ENCODE peak calls at places on chromosomes 5 and 9, in eight cellular contexts. O is neural progenitor cell, I is adrenal gland, Y is IMR-90, K is heart right ventricle, Z is brain microvascular endothelial cell, T is RWPE2, W is heart left ventricle. H is an unnamed sample.

GRCh38 chr5:87120518-87121314 is 147.0 kb upstream of the RASA1 start:
- DNase-seq in Y (peak; percentile 93), T (peak; percentile 68), O (no peak), W (no peak), K (no peak), Z (peak; percentile 93), I (no peak), H (no peak)

GRCh38 chr9:123360161-123361085 is 4.4 kb downstream of the CRB2 start:
- DNase-seq in Z (no peak), T (no peak), I (peak; percentile 67), K (no peak), W (no peak), Y (no peak), O (peak; percentile 98), H (peak; percentile 69)

GRCh38 chr5:28408186-28408585 is 1369.8 kb upstream of the CDH9 start:
- DNase-seq in O (no peak), T (no peak), Z (peak; percentile 91), I (peak; percentile 4), K (no peak), W (no peak), Y (no peak), H (no peak)

GRCh38 chr5:1893754-1894153 is 11.0 kb upstream of the IRX4 start:
- DNase-seq in O (no peak), Z (no peak), I (no peak), K (no peak), T (peak; percentile 38), W (no peak), Y (no peak), H (no peak)

GRCh38 chr9:969310-969692 is 7.2 kb upstream of the DMRT3 start:
- DNase-seq in W (no peak), Y (no peak), T (no peak), I (no peak), K (no peak), O (peak; percentile 56), Z (no peak), H (no peak)

GRCh38 chr9:128055222-128056040 is 11.7 kb downstream of the NAIF1 start:
- DNase-seq in T (no peak), Y (no peak), K (no peak), I (peak; percentile 72), Z (no peak), W (no peak), O (peak; percentile 28), H (peak; percentile 78)

GRCh38 chr9:118305371-118305770 is 601.2 kb downstream of the TLR4 start:
- DNase-seq in K (no peak), Y (no peak), W (no peak), Z (no peak), O (no peak), T (no peak), I (peak; percentile 38), H (no peak)

GRCh38 chr5:179608131-179608581 is 15.3 kb downstream of the HNRNPH1 start:
- DNase-seq in K (no peak), T (no peak), Z (no peak), O (no peak), Y (no peak), I (no peak), W (no peak), H (no peak)

GRCh38 chr5:172878585-172879433 is 44.8 kb downstream of the ERGIC1 start:
- DNase-seq in W (no peak), Y (peak; percentile 74), I (peak; percentile 83), T (no peak), O (no peak), K (no peak), Z (peak; percentile 83), H (no peak)

GRCh38 chr5:132497488-132497997 is 7.0 kb upstream of the IRF1 start:
- DNase-seq in O (no peak), K (peak; percentile 81), Y (peak; percentile 95), T (peak; percentile 95), Z (peak; percentile 89), W (peak; percentile 87), I (peak; percentile 61), H (peak; percentile 70)

GRCh38 chr9:2411459-2412215 is 209.9 kb upstream of the VLDLR start:
- DNase-seq in K (no peak), Z (peak; percentile 83), T (no peak), O (peak; percentile 48), I (no peak), Y (no peak), W (no peak), H (no peak)

DNA sequence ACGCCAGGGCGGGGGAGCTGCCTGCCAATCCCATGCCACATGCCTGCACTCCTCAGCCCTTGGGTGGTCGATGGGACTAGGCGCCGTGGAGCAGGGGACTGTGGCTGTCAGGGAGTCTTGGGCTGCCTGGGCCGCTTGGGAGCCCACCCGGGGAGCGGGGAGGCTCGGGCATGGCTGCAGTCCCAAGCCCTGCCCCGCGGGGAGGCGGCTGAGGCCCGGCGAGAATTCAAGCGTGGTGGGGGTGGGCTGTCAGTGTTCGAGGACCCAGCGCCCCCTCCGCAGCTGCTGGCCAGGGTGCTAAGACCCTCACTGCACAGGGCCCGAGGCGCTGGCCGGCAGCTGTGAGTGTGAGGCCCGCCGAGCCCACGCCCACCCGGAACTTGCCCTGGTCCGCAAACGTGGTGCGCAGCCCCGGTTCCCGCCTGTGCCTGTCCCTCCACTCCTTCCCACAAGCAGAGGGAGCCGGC is 83.2 kb upstream of the DMRTA1 start:
- DNase-seq in Z (no peak), K (no peak), T (peak; percentile 45), Y (no peak), I (no peak), O (no peak), W (peak; percentile 46), H (no peak)
- H3K4me3 ChIP-seq in Z (no peak overlapping the region), K (no peak overlapping the region), T (no peak overlapping the region), Y (no peak overlapping the region), I (no peak overlapping the region), O (no peak overlapping the region), W (no peak overlapping the region), H (no peak overlapping the region)

DNA sequence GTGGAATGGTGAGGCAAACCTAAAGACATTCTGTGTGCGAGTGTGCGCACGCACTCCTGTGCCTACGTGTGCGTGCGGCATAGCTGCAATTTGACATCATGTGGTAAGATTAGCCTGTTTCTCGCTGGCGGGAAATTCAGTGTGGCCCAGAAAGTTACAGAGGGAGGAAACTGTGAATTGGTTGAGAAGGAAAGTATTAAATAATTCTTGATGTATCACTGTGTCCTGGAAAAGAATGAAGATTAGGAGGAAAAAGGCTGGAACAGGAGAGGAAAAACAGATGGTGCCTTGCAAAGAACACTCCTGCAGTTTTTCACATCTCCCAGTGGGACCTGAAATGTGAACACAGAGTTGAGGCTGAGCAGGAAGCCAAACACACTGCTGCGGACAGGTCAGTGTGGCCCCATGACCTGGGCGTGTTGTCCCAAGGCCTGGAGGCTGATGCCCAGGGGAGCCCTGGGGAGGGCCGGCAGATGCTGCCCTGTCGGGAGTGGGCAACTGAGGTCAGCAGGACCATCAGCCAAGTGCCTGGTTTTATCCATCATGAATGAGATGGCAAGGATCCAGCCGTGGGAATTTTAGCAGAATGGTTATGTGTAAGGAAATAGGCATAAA is 108.3 kb downstream of the GAS1 start:
- DNase-seq in Z (no peak), I (no peak), Y (no peak), O (no peak), K (peak; percentile 32), T (no peak), W (no peak), H (no peak)
- H3K27ac ChIP-seq in Z (no peak overlapping the region), I (no peak overlapping the region), Y (peak overlapping the region; percentile 55), O (no peak overlapping the region), K (peak overlapping the region; percentile 52), T (no peak overlapping the region), W (peak overlapping the region; percentile 57), H (no peak overlapping the region)

GRCh38 chr5:101783241-101784095 is 512.6 kb downstream of the SLCO4C1 start:
- DNase-seq in I (no peak), Y (no peak), T (no peak), K (no peak), Z (no peak), W (no peak), O (peak; percentile 41), H (no peak)
- H3K4me3 ChIP-seq in I (no peak overlapping the region), Y (no peak overlapping the region), T (peak overlapping the region; percentile 14), K (no peak overlapping the region), Z (peak overlapping the region; percentile 26), W (peak overlapping the region; percentile 22), O (peak overlapping the region; percentile 14), H (peak overlapping the region; percentile 40)

DNA sequence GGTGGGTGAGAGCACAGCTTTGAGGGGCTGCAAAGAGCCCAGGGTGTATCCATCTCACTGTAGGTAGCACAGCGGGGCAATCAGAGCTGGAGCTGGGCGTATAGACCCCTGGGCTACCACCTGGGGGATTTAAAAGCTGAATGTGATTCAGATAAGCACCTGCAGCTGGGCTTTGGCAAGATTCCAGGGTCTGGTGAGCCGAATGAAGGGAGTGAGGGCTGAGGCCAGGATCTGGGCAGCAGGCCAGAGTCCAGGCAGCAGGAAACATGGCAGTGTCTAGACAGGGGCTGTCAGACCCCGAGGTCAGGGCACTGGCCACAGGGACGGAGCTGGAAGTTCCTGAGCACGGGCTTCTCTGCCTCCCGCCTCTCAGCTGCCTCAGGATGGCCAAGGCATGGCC is 8.7 kb downstream of the ASS1 start:
- DNase-seq in Z (peak; percentile 18), O (no peak), Y (peak; percentile 34), W (no peak), I (peak; percentile 92), K (peak; percentile 53), T (no peak), H (no peak)
- H3K27ac ChIP-seq in Z (no peak overlapping the region), O (no peak overlapping the region), Y (no peak overlapping the region), W (no peak overlapping the region), I (peak overlapping the region; percentile 88), K (no peak overlapping the region), T (no peak overlapping the region), H (no peak overlapping the region)

DNA sequence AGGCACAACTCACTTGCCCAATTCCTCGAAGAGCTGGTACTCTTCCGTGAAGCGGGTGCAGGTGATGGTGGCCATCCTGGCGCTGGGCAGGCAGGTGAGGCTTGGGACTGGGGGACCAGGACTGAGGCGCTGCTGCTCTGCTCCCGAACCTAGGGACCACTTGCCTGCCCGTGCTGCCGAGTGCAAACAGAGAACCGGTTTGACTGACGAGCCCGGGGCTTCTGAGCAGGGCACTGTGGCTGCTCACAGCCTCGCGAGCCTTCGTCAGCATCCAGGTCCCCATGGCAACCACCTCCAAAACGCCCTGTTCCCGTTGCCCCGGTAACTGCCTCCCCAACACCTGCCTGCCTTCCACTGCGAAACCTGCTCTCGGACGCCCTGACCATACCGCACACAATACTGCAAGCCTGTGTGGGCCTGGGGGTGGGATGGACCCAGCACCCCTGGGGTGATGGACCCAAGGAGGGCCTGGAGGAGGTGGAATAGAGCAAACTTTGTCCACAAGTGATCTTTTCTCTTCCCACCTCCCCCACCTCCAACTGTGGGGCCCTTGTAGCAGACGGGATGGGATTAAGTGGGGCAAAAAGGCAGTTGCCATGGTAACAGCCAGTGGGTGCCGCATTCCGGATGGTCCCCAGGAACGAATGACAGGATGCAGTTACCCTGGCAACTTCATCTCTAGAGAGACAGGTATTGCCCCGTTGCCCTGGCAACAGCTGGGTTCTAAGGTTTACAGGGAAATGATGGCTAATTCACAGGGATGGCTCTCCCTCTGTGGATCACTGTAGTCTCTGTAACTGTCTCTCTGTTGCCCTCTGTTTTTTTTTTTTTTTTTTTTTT is at the start of gene CAMK2A:
- DNase-seq in K (no peak), Z (no peak), I (no peak), Y (no peak), W (no peak), T (no peak), O (peak; percentile 81), H (no peak)
- H3K4me3 ChIP-seq in K (no peak within 1 kb of the TSS), Z (no peak within 1 kb of the TSS), I (no peak within 1 kb of the TSS), Y (no peak within 1 kb of the TSS), W (no peak within 1 kb of the TSS), T (no peak within 1 kb of the TSS), O (no peak within 1 kb of the TSS), H (no peak within 1 kb of the TSS)